ENCODE peak calls at places on chromosomes 1 and 21, in ten cellular contexts. Q, R, B, T, W, J, A, H, D and U are unnamed samples.

GRCh38 chr21:36184561-36184960 is 27.9 kb downstream of the DOP1B start:
- DNase-seq in A (no peak), T (no peak), B (no peak), H (no peak), R (no peak), J (no peak), W (no peak), Q (no peak), D (no peak), U (no peak)

GRCh38 chr21:37546299-37546908 is 179.8 kb downstream of the DYRK1A start:
- DNase-seq in Q (no peak), J (no peak), R (no peak), W (no peak), B (no peak), H (no peak), D (no peak), A (no peak), T (no peak), U (no peak)

GRCh38 chr1:94382163-94382562 is 36.0 kb upstream of the ABCD3 start:
- DNase-seq in T (no peak), R (no peak), D (no peak), J (no peak), W (no peak), Q (no peak), A (no peak), H (no peak), B (no peak), U (no peak)

GRCh38 chr1:206890690-206891089 is 6.6 kb upstream of the IL24 start:
- DNase-seq in W (no peak), D (no peak), R (peak), Q (no peak), T (no peak), B (no peak), H (peak), J (no peak), A (no peak), U (no peak)

GRCh38 chr1:41394918-41395598 is 33.8 kb downstream of the FOXO6 start:
- DNase-seq in D (no peak), Q (peak), W (peak), T (no peak), H (no peak), A (peak), B (peak), R (peak), J (peak), U (no peak)

GRCh38 chr1:232271991-232272589 is 357.8 kb downstream of the SIPA1L2 start:
- DNase-seq in R (peak), B (peak), H (no peak), J (no peak), T (no peak), W (no peak), A (no peak), Q (no peak), D (no peak), U (no peak)

GRCh38 chr1:15290382-15290781 is 43.4 kb downstream of the FHAD1 start:
- DNase-seq in J (no peak), T (no peak), D (no peak), W (no peak), H (no peak), A (no peak), B (no peak), Q (no peak), R (peak), U (no peak)

GRCh38 chr1:90864681-90865080 is 147.6 kb upstream of the BARHL2 start:
- DNase-seq in T (no peak), B (no peak), Q (no peak), H (no peak), A (no peak), R (no peak), W (no peak), D (no peak), J (no peak), U (no peak)

GRCh38 chr1:234987415-234988159 is 141.1 kb downstream of the TOMM20 start:
- DNase-seq in J (peak), T (peak), D (no peak), Q (no peak), R (peak), H (peak), B (peak), A (no peak), W (peak), U (peak)

GRCh38 chr1:178461676-178462075 is 35.1 kb downstream of the CLEC20A start:
- DNase-seq in T (no peak), Q (no peak), B (peak), H (no peak), J (no peak), A (no peak), R (peak), W (no peak), D (no peak), U (no peak)

GRCh38 chr1:203673550-203674411 is 47.1 kb downstream of the ATP2B4 start:
- DNase-seq in B (peak), R (peak), Q (peak), A (no peak), D (peak), W (peak), J (no peak), H (peak), T (peak), U (peak)

GRCh38 chr1:29629814-29630516 is 393.6 kb downstream of the PTPRU start:
- DNase-seq in D (no peak), B (no peak), W (no peak), J (no peak), Q (no peak), H (no peak), R (no peak), T (no peak), A (no peak), U (no peak)

GRCh38 chr1:205270271-205270670 is 42.5 kb downstream of the TMCC2 start:
- DNase-seq in B (no peak), A (no peak), Q (no peak), J (no peak), D (no peak), H (no peak), W (no peak), T (no peak), R (no peak), U (no peak)

GRCh38 chr1:221356693-221357092 is 385.2 kb downstream of the DUSP10 start:
- DNase-seq in Q (no peak), D (no peak), R (no peak), H (peak), B (no peak), W (peak), T (no peak), J (no peak), A (no peak), U (no peak)

GRCh38 chr1:181396171-181396670 is 87.1 kb upstream of the CACNA1E start:
- DNase-seq in H (no peak), J (no peak), D (no peak), R (no peak), Q (no peak), B (no peak), W (no peak), T (no peak), A (no peak), U (no peak)

GRCh38 chr1:104699433-104699832 is 949.7 kb downstream of the AMY1C start:
- DNase-seq in J (no peak), B (no peak), H (no peak), Q (no peak), T (no peak), A (no peak), D (no peak), W (no peak), R (no peak), U (no peak)

GRCh38 chr1:80542231-80542630 is 1258.5 kb upstream of the ADGRL2 start:
- DNase-seq in D (no peak), Q (no peak), H (no peak), J (no peak), R (peak), W (no peak), B (no peak), A (no peak), T (no peak), U (no peak)

GRCh38 chr1:156407344-156407743 is 38.3 kb downstream of the RHBG start:
- DNase-seq in D (no peak), J (no peak), W (peak), H (no peak), T (no peak), Q (no peak), R (no peak), A (peak), B (no peak), U (no peak)

GRCh38 chr1:223815865-223816264 is 29.9 kb downstream of the TP53BP2 start:
- DNase-seq in R (peak), D (no peak), H (peak), B (no peak), Q (no peak), J (no peak), T (no peak), A (no peak), W (no peak), U (no peak)

GRCh38 chr1:92953491-92953890 is 7.8 kb downstream of the DIPK1A start:
- DNase-seq in T (no peak), A (no peak), J (no peak), Q (no peak), D (no peak), B (no peak), W (no peak), H (no peak), R (no peak), U (peak)

GRCh38 chr1:226093621-226094020 is 31.1 kb downstream of the H3-3A start:
- DNase-seq in T (no peak), Q (no peak), J (no peak), B (no peak), R (no peak), D (no peak), H (no peak), W (no peak), A (no peak), U (no peak)

GRCh38 chr1:154442006-154442740 is 37.0 kb downstream of the IL6R start:
- DNase-seq in W (peak), R (peak), D (no peak), Q (peak), A (no peak), T (no peak), H (peak), B (no peak), J (no peak), U (no peak)

GRCh38 chr1:36950588-36950987 is 83.7 kb downstream of the GRIK3 start:
- DNase-seq in R (no peak), J (no peak), A (no peak), H (no peak), D (no peak), B (no peak), Q (no peak), T (no peak), W (no peak), U (peak)

GRCh38 chr1:7437608-7438395 is 333.3 kb upstream of the VAMP3 start:
- DNase-seq in Q (no peak), W (no peak), D (no peak), B (no peak), R (no peak), J (no peak), H (no peak), T (no peak), A (no peak), U (no peak)

GRCh38 chr1:21579788-21580187 is 70.6 kb downstream of the ALPL start:
- DNase-seq in J (no peak), H (peak), R (no peak), D (no peak), A (no peak), B (no peak), T (no peak), W (no peak), Q (no peak), U (no peak)

DNA sequence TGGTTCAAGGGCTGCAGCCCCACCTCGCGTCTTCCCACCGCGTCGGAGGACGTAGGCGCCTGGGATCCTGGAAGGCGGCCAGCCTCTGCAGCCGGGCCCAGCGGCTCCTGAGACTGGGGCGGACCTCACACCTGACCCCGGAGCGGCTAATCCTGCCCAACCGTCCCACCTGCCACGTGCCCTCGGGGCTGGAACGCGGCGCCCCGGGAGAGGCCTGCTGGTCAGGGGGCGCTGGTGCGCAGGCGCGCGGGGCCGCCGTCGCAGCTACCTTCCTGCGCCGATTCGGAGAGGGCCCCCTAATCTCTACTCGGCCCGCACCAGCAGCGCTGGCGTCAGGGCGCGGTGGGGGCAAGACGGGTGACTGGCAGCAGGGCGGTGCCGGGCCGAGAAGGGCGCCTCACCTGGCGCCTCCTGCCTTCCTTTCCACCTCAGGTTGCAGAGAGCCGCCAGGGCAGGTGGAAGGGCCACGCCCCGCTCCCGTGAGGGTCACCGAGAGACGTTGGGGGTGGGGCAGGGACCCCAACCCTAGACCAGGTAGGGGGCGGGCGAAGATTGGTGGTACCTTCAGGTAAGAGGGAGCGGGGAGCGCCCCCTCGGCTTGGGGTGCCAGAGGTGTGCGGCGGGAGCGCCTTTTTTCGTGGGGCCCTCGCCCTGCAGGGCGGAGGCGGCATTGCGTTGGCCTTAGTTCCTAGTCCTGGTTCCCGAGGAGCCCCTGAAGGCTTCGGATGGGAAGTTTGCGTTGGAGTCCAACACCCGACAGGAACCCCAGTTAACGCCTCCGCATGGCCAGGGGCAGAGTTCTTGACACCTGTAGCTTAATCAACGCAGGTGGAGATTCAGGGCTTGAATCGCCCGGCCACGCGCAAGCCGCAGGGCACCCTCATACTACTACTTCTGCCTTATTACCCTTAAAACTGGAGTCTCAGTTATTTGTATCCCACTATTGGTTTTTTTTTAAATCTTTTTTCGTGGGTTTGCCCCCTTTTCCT is at the start of gene TDRD5:
- DNase-seq in R (no peak), B (no peak), D (no peak), A (peak), T (no peak), Q (no peak), J (no peak), H (no peak), W (peak), U (no peak)
- H3K4me3 ChIP-seq in R (no peak), B (no peak), D (no peak), A (no peak), T (no peak), Q (no peak), J (no peak), H (no peak), W (peak), U (no peak)

DNA sequence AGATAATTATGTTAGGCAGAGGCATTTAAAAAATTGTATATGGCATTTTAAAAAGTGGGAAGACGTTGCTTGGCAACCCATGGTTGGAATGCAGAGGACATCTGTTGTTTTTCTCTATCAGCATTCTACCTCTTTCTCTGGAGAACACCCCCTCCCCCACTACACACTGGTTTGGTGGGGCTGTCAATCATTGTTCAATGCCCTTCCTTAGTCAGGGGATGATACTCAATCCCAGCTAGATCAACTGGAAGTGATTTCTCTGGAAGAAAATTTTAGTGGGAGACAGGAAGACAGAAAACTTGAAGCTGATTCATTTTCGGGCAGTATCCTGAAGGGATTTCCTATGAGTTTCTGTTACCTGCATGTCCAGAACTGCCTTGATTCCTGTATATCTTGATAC is 35.7 kb upstream of the CAP1 start:
- DNase-seq in H (no peak), W (peak), Q (no peak), J (no peak), A (no peak), D (no peak), R (no peak), T (no peak), B (no peak), U (no peak)
- H2AFZ ChIP-seq in H (no peak), W (no peak), Q (no peak), J (peak), A (no peak), D (no peak), R (no peak), T (no peak), B (no peak), U (no peak)

GRCh38 chr1:53717025-53717804 is 21.7 kb downstream of the GLIS1 start:
- DNase-seq in W (no peak), H (no peak), Q (no peak), T (no peak), D (no peak), A (no peak), R (no peak), J (no peak), B (no peak), U (no peak)
- H3K4me3 ChIP-seq in W (no peak), H (no peak), Q (no peak), T (no peak), D (no peak), A (no peak), R (no peak), J (no peak), B (no peak), U (no peak)

GRCh38 chr1:17017435-17017834 is 5.7 kb upstream of the ATP13A2 start:
- DNase-seq in A (no peak), R (no peak), W (no peak), T (no peak), D (no peak), B (no peak), H (no peak), J (no peak), Q (no peak), U (no peak)

GRCh38 chr1:17018849-17019248 is 7.1 kb upstream of the ATP13A2 start:
- DNase-seq in R (no peak), Q (no peak), A (no peak), H (no peak), T (no peak), J (no peak), W (no peak), B (no peak), D (no peak), U (no peak)

GRCh38 chr1:17013598-17014320 is 2.0 kb upstream of the ATP13A2 start:
- DNase-seq in T (no peak), Q (no peak), W (no peak), D (no peak), B (no peak), H (no peak), A (no peak), J (no peak), R (peak), U (no peak)

GRCh38 chr1:17014671-17015567 is 3.2 kb upstream of the ATP13A2 start:
- DNase-seq in T (no peak), D (no peak), B (no peak), R (no peak), H (no peak), A (no peak), W (peak), J (no peak), Q (no peak), U (no peak)

GRCh38 chr1:17016317-17016661 is 4.6 kb upstream of the ATP13A2 start:
- DNase-seq in D (no peak), R (peak), J (no peak), W (peak), T (peak), A (no peak), Q (no peak), B (no peak), H (peak), U (no peak)
- H2AFZ ChIP-seq in D (no peak), R (no peak), J (peak), W (peak), T (no peak), A (no peak), Q (no peak), B (no peak), H (no peak), U (no peak)

GRCh38 chr1:84995484-84996334 is 1.2 kb downstream of the MCOLN2 start:
- DNase-seq in A (peak), Q (peak), H (peak), T (no peak), R (no peak), B (no peak), D (no peak), W (no peak), J (no peak), U (peak)

GRCh38 chr1:85001742-85002141 is 4.8 kb upstream of the MCOLN2 start:
- DNase-seq in R (no peak), J (no peak), T (no peak), B (no peak), A (no peak), W (no peak), D (no peak), Q (peak), H (no peak), U (peak)

GRCh38 chr1:84997667-84998600 is 1.0 kb upstream of the MCOLN2 start:
- DNase-seq in W (peak), B (peak), H (peak), D (no peak), R (peak), Q (no peak), T (no peak), A (peak), J (peak), U (peak)

GRCh38 chr1:84996846-84997666 is at the start of gene MCOLN2:
- DNase-seq in J (peak), W (peak), D (no peak), A (peak), H (peak), B (peak), T (no peak), Q (peak), R (peak), U (peak)

GRCh38 chr1:84998642-84999280 is 1.8 kb upstream of the MCOLN2 start:
- DNase-seq in Q (peak), A (peak), R (peak), T (no peak), J (peak), D (no peak), B (peak), H (peak), W (peak), U (peak)
- H3K4me3 ChIP-seq in Q (no peak), A (no peak), R (no peak), T (no peak), J (no peak), D (no peak), B (no peak), H (peak), W (peak), U (peak)